ENCODE peak calls at places on chromosomes 6 and 20, in nine cellular contexts. One of them, this sample, is unnamed.

GRCh38 chr20:54132612-54133433 is 41.0 kb downstream of the CYP24A1 start:
- DNase-seq in left ventricle myocardium inferior: no peak
- DNase-seq in stimulated activated CD8-positive, alpha-beta memory T cell treated with anti-CD3 and anti-CD28 coated beads, Interleukin-4, amount 100 ng/mL, for 24 hours: no peak
- DNase-seq in DMS153: peak; percentile 56
- DNase-seq in EL: peak; percentile 97
- DNase-seq in Right ventricle myocardium superior: no peak
- DNase-seq in H7: no peak
- DNase-seq in NCI-H460: peak; percentile 25
- DNase-seq in globus pallidus: no peak
- DNase-seq in this sample: peak; percentile 100

GRCh38 chr6:27816906-27817305 is 95.3 kb downstream of the OR2B2 start:
- DNase-seq in NCI-H460: no peak
- DNase-seq in stimulated activated CD8-positive, alpha-beta memory T cell treated with anti-CD3 and anti-CD28 coated beads, Interleukin-4, amount 100 ng/mL, for 24 hours: no peak
- DNase-seq in H7: no peak
- DNase-seq in globus pallidus: no peak
- DNase-seq in Right ventricle myocardium superior: no peak
- DNase-seq in left ventricle myocardium inferior: no peak
- DNase-seq in DMS153: no peak
- DNase-seq in EL: no peak
- DNase-seq in this sample: no peak

GRCh38 chr6:158803733-158804143 is 15.4 kb downstream of the EZR start:
- DNase-seq in globus pallidus: no peak
- DNase-seq in EL: peak; percentile 48
- DNase-seq in left ventricle myocardium inferior: no peak
- DNase-seq in Right ventricle myocardium superior: no peak
- DNase-seq in H7: no peak
- DNase-seq in stimulated activated CD8-positive, alpha-beta memory T cell treated with anti-CD3 and anti-CD28 coated beads, Interleukin-4, amount 100 ng/mL, for 24 hours: no peak
- DNase-seq in DMS153: peak; percentile 55
- DNase-seq in NCI-H460: no peak
- DNase-seq in this sample: peak; percentile 53

GRCh38 chr6:170265655-170266054 is 25.2 kb downstream of the DLL1 start:
- DNase-seq in DMS153: peak; percentile 56
- DNase-seq in EL: no peak
- DNase-seq in Right ventricle myocardium superior: peak; percentile 88
- DNase-seq in stimulated activated CD8-positive, alpha-beta memory T cell treated with anti-CD3 and anti-CD28 coated beads, Interleukin-4, amount 100 ng/mL, for 24 hours: no peak
- DNase-seq in H7: no peak
- DNase-seq in globus pallidus: peak; percentile 89
- DNase-seq in left ventricle myocardium inferior: peak; percentile 82
- DNase-seq in NCI-H460: no peak
- DNase-seq in this sample: no peak

GRCh38 chr20:41746635-41747034 is 128.5 kb upstream of the CHD6 start:
- DNase-seq in Right ventricle myocardium superior: no peak
- DNase-seq in globus pallidus: no peak
- DNase-seq in H7: no peak
- DNase-seq in EL: no peak
- DNase-seq in NCI-H460: no peak
- DNase-seq in left ventricle myocardium inferior: no peak
- DNase-seq in DMS153: no peak
- DNase-seq in stimulated activated CD8-positive, alpha-beta memory T cell treated with anti-CD3 and anti-CD28 coated beads, Interleukin-4, amount 100 ng/mL, for 24 hours: no peak
- DNase-seq in this sample: peak; percentile 27

GRCh38 chr6:1542335-1542734 is 67.4 kb upstream of the FOXC1 start:
- DNase-seq in DMS153: no peak
- DNase-seq in left ventricle myocardium inferior: no peak
- DNase-seq in globus pallidus: no peak
- DNase-seq in EL: no peak
- DNase-seq in H7: no peak
- DNase-seq in stimulated activated CD8-positive, alpha-beta memory T cell treated with anti-CD3 and anti-CD28 coated beads, Interleukin-4, amount 100 ng/mL, for 24 hours: no peak
- DNase-seq in Right ventricle myocardium superior: no peak
- DNase-seq in NCI-H460: no peak
- DNase-seq in this sample: no peak

GRCh38 chr20:37417146-37417856 is 71.4 kb downstream of the SRC start:
- DNase-seq in Right ventricle myocardium superior: no peak
- DNase-seq in EL: no peak
- DNase-seq in NCI-H460: no peak
- DNase-seq in globus pallidus: no peak
- DNase-seq in left ventricle myocardium inferior: no peak
- DNase-seq in H7: peak; percentile 62
- DNase-seq in DMS153: no peak
- DNase-seq in stimulated activated CD8-positive, alpha-beta memory T cell treated with anti-CD3 and anti-CD28 coated beads, Interleukin-4, amount 100 ng/mL, for 24 hours: no peak
- DNase-seq in this sample: no peak

GRCh38 chr6:20404641-20405032 is 3.0 kb downstream of the E2F3 start:
- DNase-seq in DMS153: peak; percentile 40
- DNase-seq in H7: peak; percentile 30
- DNase-seq in globus pallidus: peak; percentile 5
- DNase-seq in EL: peak; percentile 78
- DNase-seq in NCI-H460: peak; percentile 53
- DNase-seq in Right ventricle myocardium superior: no peak
- DNase-seq in left ventricle myocardium inferior: no peak
- DNase-seq in stimulated activated CD8-positive, alpha-beta memory T cell treated with anti-CD3 and anti-CD28 coated beads, Interleukin-4, amount 100 ng/mL, for 24 hours: peak; percentile 46
- DNase-seq in this sample: peak; percentile 84

GRCh38 chr6:13261464-13261994 is 66.8 kb downstream of the TBC1D7 start:
- DNase-seq in H7: no peak
- DNase-seq in Right ventricle myocardium superior: no peak
- DNase-seq in NCI-H460: no peak
- DNase-seq in DMS153: no peak
- DNase-seq in globus pallidus: peak; percentile 52
- DNase-seq in EL: no peak
- DNase-seq in stimulated activated CD8-positive, alpha-beta memory T cell treated with anti-CD3 and anti-CD28 coated beads, Interleukin-4, amount 100 ng/mL, for 24 hours: no peak
- DNase-seq in left ventricle myocardium inferior: no peak
- DNase-seq in this sample: no peak

This sample was measured in kidney tubule cell.